ENCODE peak calls at places on chromosome 4, in seven cellular contexts. One of them, this sample, is unnamed.

GRCh38 chr4:51844157-51845054 is 1.5 kb downstream of the DCUN1D4 start:
- DNase-seq in mesendoderm: peak; percentile 97
- DNase-seq in neuronal stem cell: peak; percentile 85
- DNase-seq in IMR-90: peak; percentile 90
- DNase-seq in H1: peak; percentile 76
- DNase-seq in mesenchymal stem cell: peak; percentile 96
- DNase-seq in trophoblast cell: peak; percentile 86
- DNase-seq in this sample: peak; percentile 91

GRCh38 chr4:173013232-173013932 is 155.2 kb upstream of the GALNT7 start:
- DNase-seq in mesendoderm: peak; percentile 61
- DNase-seq in neuronal stem cell: peak; percentile 71
- DNase-seq in IMR-90: peak; percentile 48
- DNase-seq in H1: no peak
- DNase-seq in mesenchymal stem cell: peak; percentile 64
- DNase-seq in trophoblast cell: no peak
- DNase-seq in this sample: peak; percentile 57

GRCh38 chr4:17128268-17128667 is 229.8 kb upstream of the LDB2 start:
- DNase-seq in mesendoderm: no peak
- DNase-seq in neuronal stem cell: no peak
- DNase-seq in IMR-90: peak; percentile 44
- DNase-seq in H1: no peak
- DNase-seq in mesenchymal stem cell: no peak
- DNase-seq in trophoblast cell: no peak
- DNase-seq in this sample: no peak

GRCh38 chr4:4606321-4606720 is 64.5 kb upstream of the STX18 start:
- DNase-seq in mesendoderm: no peak
- DNase-seq in neuronal stem cell: no peak
- DNase-seq in IMR-90: peak; percentile 65
- DNase-seq in H1: no peak
- DNase-seq in mesenchymal stem cell: peak; percentile 54
- DNase-seq in trophoblast cell: no peak
- DNase-seq in this sample: no peak

GRCh38 chr4:2441393-2442174 is 22.8 kb downstream of the CFAP99 start:
- DNase-seq in mesendoderm: peak; percentile 92
- DNase-seq in neuronal stem cell: peak; percentile 54
- DNase-seq in IMR-90: peak; percentile 41
- DNase-seq in H1: peak; percentile 86
- DNase-seq in mesenchymal stem cell: peak; percentile 57
- DNase-seq in trophoblast cell: peak; percentile 45
- DNase-seq in this sample: peak; percentile 95

GRCh38 chr4:151859646-151860045 is 98.8 kb upstream of the GATB start:
- DNase-seq in mesendoderm: no peak
- DNase-seq in neuronal stem cell: no peak
- DNase-seq in IMR-90: no peak
- DNase-seq in H1: no peak
- DNase-seq in mesenchymal stem cell: no peak
- DNase-seq in trophoblast cell: no peak
- DNase-seq in this sample: no peak

GRCh38 chr4:16226816-16227461 is 668 bp upstream of the TAPT1 start:
- DNase-seq in mesendoderm: peak; percentile 67
- DNase-seq in neuronal stem cell: peak; percentile 39
- DNase-seq in IMR-90: no peak
- DNase-seq in H1: no peak
- DNase-seq in mesenchymal stem cell: peak; percentile 57
- DNase-seq in trophoblast cell: peak; percentile 71
- DNase-seq in this sample: peak; percentile 59

GRCh38 chr4:88177981-88178632 is 19.7 kb upstream of the ABCG2 start:
- DNase-seq in mesendoderm: peak; percentile 98
- DNase-seq in neuronal stem cell: no peak
- DNase-seq in IMR-90: peak; percentile 85
- DNase-seq in H1: peak; percentile 82
- DNase-seq in mesenchymal stem cell: peak; percentile 82
- DNase-seq in trophoblast cell: peak; percentile 30
- DNase-seq in this sample: peak; percentile 95

GRCh38 chr4:56007154-56007553 is 58.4 kb downstream of the CEP135 start:
- DNase-seq in mesendoderm: peak; percentile 66
- DNase-seq in neuronal stem cell: no peak
- DNase-seq in IMR-90: no peak
- DNase-seq in H1: no peak
- DNase-seq in mesenchymal stem cell: no peak
- DNase-seq in trophoblast cell: no peak
- DNase-seq in this sample: no peak

GRCh38 chr4:148359769-148360168 is 82.4 kb downstream of the NR3C2 start:
- DNase-seq in mesendoderm: no peak
- DNase-seq in neuronal stem cell: no peak
- DNase-seq in IMR-90: no peak
- DNase-seq in H1: no peak
- DNase-seq in mesenchymal stem cell: no peak
- DNase-seq in trophoblast cell: no peak
- DNase-seq in this sample: no peak

GRCh38 chr4:159240690-159241089 is 137.8 kb downstream of the RAPGEF2 start:
- DNase-seq in mesendoderm: no peak
- DNase-seq in neuronal stem cell: no peak
- DNase-seq in IMR-90: peak; percentile 60
- DNase-seq in H1: no peak
- DNase-seq in mesenchymal stem cell: peak; percentile 77
- DNase-seq in trophoblast cell: no peak
- DNase-seq in this sample: no peak

GRCh38 chr4:159235779-159236368 is 133.0 kb downstream of the RAPGEF2 start:
- DNase-seq in mesendoderm: no peak
- DNase-seq in neuronal stem cell: no peak
- DNase-seq in IMR-90: peak; percentile 44
- DNase-seq in H1: no peak
- DNase-seq in mesenchymal stem cell: peak; percentile 78
- DNase-seq in trophoblast cell: no peak
- DNase-seq in this sample: no peak

GRCh38 chr4:159237975-159238374 is 135.1 kb downstream of the RAPGEF2 start:
- DNase-seq in mesendoderm: no peak
- DNase-seq in neuronal stem cell: no peak
- DNase-seq in IMR-90: no peak
- DNase-seq in H1: no peak
- DNase-seq in mesenchymal stem cell: no peak
- DNase-seq in trophoblast cell: no peak
- DNase-seq in this sample: no peak

GRCh38 chr4:159239534-159239933 is 136.7 kb downstream of the RAPGEF2 start:
- DNase-seq in mesendoderm: no peak
- DNase-seq in neuronal stem cell: no peak
- DNase-seq in IMR-90: no peak
- DNase-seq in H1: no peak
- DNase-seq in mesenchymal stem cell: no peak
- DNase-seq in trophoblast cell: no peak
- DNase-seq in this sample: no peak

DNA sequence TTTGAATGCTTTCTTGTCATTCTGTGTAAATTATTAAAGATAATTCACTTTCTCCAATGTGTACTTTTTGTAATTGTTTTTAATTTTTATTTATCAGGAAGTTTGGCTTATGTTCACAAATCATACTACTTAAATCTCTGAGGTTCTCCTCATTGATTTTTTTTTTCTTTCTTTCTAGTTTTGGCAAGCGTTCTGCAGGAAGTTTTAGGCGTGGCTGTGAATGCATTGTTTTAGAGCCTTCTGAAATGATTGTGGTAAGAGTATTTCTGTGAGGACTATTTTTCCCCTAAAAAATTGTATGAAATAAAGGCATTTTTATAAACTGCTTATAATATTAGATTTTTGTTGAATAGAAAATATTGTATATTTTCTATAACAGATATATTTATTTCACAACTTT is 135.8 kb downstream of the RAPGEF2 start:
- DNase-seq in mesendoderm: no peak
- DNase-seq in neuronal stem cell: no peak
- DNase-seq in IMR-90: no peak
- DNase-seq in H1: no peak
- DNase-seq in mesenchymal stem cell: no peak
- DNase-seq in trophoblast cell: no peak
- DNase-seq in this sample: no peak
- H3K18ac ChIP-seq in mesendoderm: no peak overlapping the region
- H3K18ac ChIP-seq in neuronal stem cell: no peak overlapping the region
- H3K18ac ChIP-seq in IMR-90: no peak overlapping the region
- H3K18ac ChIP-seq in H1: no peak overlapping the region
- H3K18ac ChIP-seq in mesenchymal stem cell: no peak overlapping the region
- H3K18ac ChIP-seq in trophoblast cell: no peak overlapping the region
- H3K18ac ChIP-seq in this sample: no peak overlapping the region

GRCh38 chr4:8181119-8181518 is 18.0 kb upstream of the SH3TC1 start:
- DNase-seq in mesendoderm: no peak
- DNase-seq in neuronal stem cell: no peak
- DNase-seq in IMR-90: no peak
- DNase-seq in H1: no peak
- DNase-seq in mesenchymal stem cell: no peak
- DNase-seq in trophoblast cell: no peak
- DNase-seq in this sample: no peak

GRCh38 chr4:8181844-8182243 is 17.2 kb upstream of the SH3TC1 start:
- DNase-seq in mesendoderm: peak; percentile 39
- DNase-seq in neuronal stem cell: no peak
- DNase-seq in IMR-90: no peak
- DNase-seq in H1: no peak
- DNase-seq in mesenchymal stem cell: no peak
- DNase-seq in trophoblast cell: peak; percentile 56
- DNase-seq in this sample: no peak

GRCh38 chr4:8184061-8184460 is 15.0 kb upstream of the SH3TC1 start:
- DNase-seq in mesendoderm: no peak
- DNase-seq in neuronal stem cell: no peak
- DNase-seq in IMR-90: no peak
- DNase-seq in H1: no peak
- DNase-seq in mesenchymal stem cell: no peak
- DNase-seq in trophoblast cell: no peak
- DNase-seq in this sample: no peak

GRCh38 chr4:8182294-8182693 is 16.8 kb upstream of the SH3TC1 start:
- DNase-seq in mesendoderm: no peak
- DNase-seq in neuronal stem cell: no peak
- DNase-seq in IMR-90: no peak
- DNase-seq in H1: no peak
- DNase-seq in mesenchymal stem cell: no peak
- DNase-seq in trophoblast cell: no peak
- DNase-seq in this sample: no peak

DNA sequence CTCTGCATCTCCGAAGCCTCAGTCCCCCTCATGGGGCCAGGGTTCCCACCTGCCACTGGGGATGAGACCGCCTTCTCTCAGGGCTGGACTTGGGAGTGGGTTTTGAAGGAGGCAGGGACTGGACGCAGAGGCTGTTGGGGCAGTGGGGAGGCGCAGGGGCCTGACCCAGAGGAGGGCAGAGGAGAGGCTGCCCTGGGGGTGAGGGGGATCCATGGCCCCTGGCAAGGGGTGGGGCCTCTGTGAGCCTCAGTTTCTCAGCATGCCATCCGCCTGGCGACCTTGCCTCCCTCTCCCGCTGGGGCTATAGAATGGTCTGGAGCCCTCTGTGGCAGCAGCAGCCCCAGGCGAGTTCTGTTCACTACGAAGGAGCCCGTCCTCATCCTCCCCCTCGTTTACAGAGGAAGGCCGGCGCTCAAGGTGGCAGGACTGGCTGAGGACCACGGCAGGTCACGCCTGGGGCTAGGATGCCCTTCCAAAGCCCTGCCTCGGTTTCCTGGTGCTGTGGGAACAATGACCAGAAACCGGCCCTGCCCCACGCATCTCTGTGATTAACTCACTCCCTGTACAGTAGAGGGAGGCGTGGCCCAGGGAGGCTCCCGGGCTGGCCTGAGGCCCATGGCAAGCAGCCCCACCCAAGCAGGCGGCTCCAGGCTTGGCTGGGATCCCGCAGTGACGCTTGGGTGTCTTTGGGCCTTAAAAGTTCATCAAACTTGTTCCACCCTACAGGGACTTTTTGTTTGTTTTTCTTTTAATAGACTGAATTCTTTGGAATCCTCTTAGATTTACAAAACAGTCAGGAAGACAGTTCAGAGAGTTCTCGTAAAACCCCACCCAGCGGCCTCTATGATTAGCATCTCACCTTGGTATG is 16.0 kb upstream of the SH3TC1 start:
- DNase-seq in mesendoderm: no peak
- DNase-seq in neuronal stem cell: no peak
- DNase-seq in IMR-90: peak; percentile 70
- DNase-seq in H1: no peak
- DNase-seq in mesenchymal stem cell: peak; percentile 63
- DNase-seq in trophoblast cell: peak; percentile 87
- DNase-seq in this sample: no peak
- H3K18ac ChIP-seq in mesendoderm: no peak overlapping the region
- H3K18ac ChIP-seq in neuronal stem cell: peak overlapping the region; percentile 52
- H3K18ac ChIP-seq in IMR-90: no peak overlapping the region
- H3K18ac ChIP-seq in H1: no peak overlapping the region
- H3K18ac ChIP-seq in mesenchymal stem cell: peak overlapping the region; percentile 40
- H3K18ac ChIP-seq in trophoblast cell: no peak overlapping the region
- H3K18ac ChIP-seq in this sample: no peak overlapping the region

GRCh38 chr4:178137732-178138471 is 695.7 kb upstream of the AGA start:
- DNase-seq in mesendoderm: no peak
- DNase-seq in neuronal stem cell: no peak
- DNase-seq in IMR-90: no peak
- DNase-seq in H1: no peak
- DNase-seq in mesenchymal stem cell: no peak
- DNase-seq in trophoblast cell: no peak
- DNase-seq in this sample: no peak
- H3K18ac ChIP-seq in mesendoderm: no peak overlapping the region
- H3K18ac ChIP-seq in neuronal stem cell: no peak overlapping the region
- H3K18ac ChIP-seq in IMR-90: no peak overlapping the region
- H3K18ac ChIP-seq in H1: no peak overlapping the region
- H3K18ac ChIP-seq in mesenchymal stem cell: no peak overlapping the region
- H3K18ac ChIP-seq in trophoblast cell: no peak overlapping the region
- H3K18ac ChIP-seq in this sample: no peak overlapping the region

GRCh38 chr4:6933691-6934430 is 24.2 kb downstream of the TBC1D14 start:
- DNase-seq in mesendoderm: no peak
- DNase-seq in neuronal stem cell: no peak
- DNase-seq in IMR-90: no peak
- DNase-seq in H1: no peak
- DNase-seq in mesenchymal stem cell: no peak
- DNase-seq in trophoblast cell: peak; percentile 94
- DNase-seq in this sample: no peak

GRCh38 chr4:6937201-6937600 is 27.6 kb downstream of the TBC1D14 start:
- DNase-seq in mesendoderm: no peak
- DNase-seq in neuronal stem cell: no peak
- DNase-seq in IMR-90: no peak
- DNase-seq in H1: no peak
- DNase-seq in mesenchymal stem cell: no peak
- DNase-seq in trophoblast cell: peak; percentile 72
- DNase-seq in this sample: no peak

GRCh38 chr4:6938237-6938636 is 28.6 kb downstream of the TBC1D14 start:
- DNase-seq in mesendoderm: no peak
- DNase-seq in neuronal stem cell: no peak
- DNase-seq in IMR-90: no peak
- DNase-seq in H1: no peak
- DNase-seq in mesenchymal stem cell: no peak
- DNase-seq in trophoblast cell: no peak
- DNase-seq in this sample: no peak

GRCh38 chr4:6937748-6938147 is 28.1 kb downstream of the TBC1D14 start:
- DNase-seq in mesendoderm: no peak
- DNase-seq in neuronal stem cell: no peak
- DNase-seq in IMR-90: no peak
- DNase-seq in H1: no peak
- DNase-seq in mesenchymal stem cell: no peak
- DNase-seq in trophoblast cell: peak; percentile 64
- DNase-seq in this sample: no peak

DNA sequence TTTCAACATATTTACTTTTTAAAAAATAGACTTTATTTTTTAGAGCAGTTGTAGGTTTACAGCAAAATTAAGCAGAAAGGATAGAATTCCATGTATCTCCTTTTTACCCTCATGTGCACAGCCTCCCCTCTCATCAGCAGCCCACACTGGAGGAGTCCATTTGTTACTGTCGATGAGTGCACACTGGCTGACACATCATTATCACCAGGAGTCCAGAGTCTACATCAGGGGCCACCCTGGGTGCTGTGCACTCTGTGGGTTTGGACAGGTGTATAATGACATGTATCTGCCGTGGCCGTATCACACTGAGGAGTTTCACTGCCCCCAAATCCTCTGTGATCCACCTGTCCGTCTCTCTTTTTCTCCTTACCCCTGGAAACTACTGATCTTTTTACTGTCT is 26.3 kb downstream of the TBC1D14 start:
- DNase-seq in mesendoderm: no peak
- DNase-seq in neuronal stem cell: no peak
- DNase-seq in IMR-90: no peak
- DNase-seq in H1: no peak
- DNase-seq in mesenchymal stem cell: no peak
- DNase-seq in trophoblast cell: no peak
- DNase-seq in this sample: no peak
- H3K18ac ChIP-seq in mesendoderm: no peak overlapping the region
- H3K18ac ChIP-seq in neuronal stem cell: no peak overlapping the region
- H3K18ac ChIP-seq in IMR-90: no peak overlapping the region
- H3K18ac ChIP-seq in H1: no peak overlapping the region
- H3K18ac ChIP-seq in mesenchymal stem cell: no peak overlapping the region
- H3K18ac ChIP-seq in trophoblast cell: no peak overlapping the region
- H3K18ac ChIP-seq in this sample: no peak overlapping the region

This sample was measured in H9.